ENCODE peak calls at places on chromosome 22, in four cellular contexts. Z is IMR-90, R is H1, E is H9. U is an unnamed sample.

GRCh38 chr22:31872209-31872608 is 72.1 kb upstream of the YWHAH start:
- DNase-seq in E (peak; percentile 38), R (no peak), Z (no peak), U (peak; percentile 56)

GRCh38 chr22:26722159-26722558 is 64.8 kb downstream of the MIAT start:
- DNase-seq in E (no peak), Z (peak; percentile 63), R (no peak), U (no peak)

GRCh38 chr22:28904211-28904808 is 20.9 kb downstream of the ZNRF3 start:
- DNase-seq in R (no peak), Z (peak; percentile 66), E (no peak), U (peak; percentile 60)

GRCh38 chr22:26534166-26534855 is 22.0 kb upstream of the TFIP11 start:
- DNase-seq in R (no peak), E (no peak), Z (no peak), U (no peak)

GRCh38 chr22:35506259-35506570 is 34.4 kb upstream of the RASD2 start:
- DNase-seq in Z (peak; percentile 62), E (no peak), R (no peak), U (no peak)

GRCh38 chr22:32998373-32998772 is 59.8 kb downstream of the SYN3 start:
- DNase-seq in Z (no peak), E (no peak), R (no peak), U (no peak)

GRCh38 chr22:49971232-49972162 is 10.9 kb downstream of the PIM3 start:
- DNase-seq in Z (no peak), E (peak; percentile 47), R (no peak), U (no peak)

GRCh38 chr22:36220457-36220921 is 18.8 kb downstream of the APOL2 start:
- DNase-seq in E (peak; percentile 54), R (no peak), Z (peak; percentile 59), U (peak; percentile 47)

GRCh38 chr22:20408891-20409290 is 14.9 kb downstream of the ZNF74 start:
- DNase-seq in E (no peak), R (no peak), Z (no peak), U (no peak)

GRCh38 chr22:36435516-36436415 is 45.7 kb downstream of the TXN2 start:
- DNase-seq in Z (no peak), R (no peak), E (peak; percentile 81), U (peak; percentile 88)

GRCh38 chr22:44297662-44298061 is 15.1 kb downstream of the SHISAL1 start:
- DNase-seq in R (no peak), Z (no peak), E (no peak), U (no peak)

GRCh38 chr22:42930810-42931420 is 73.8 kb upstream of the ARFGAP3 start:
- DNase-seq in Z (peak; percentile 52), E (no peak), R (no peak), U (peak; percentile 64)

GRCh38 chr22:42927966-42928365 is 70.9 kb upstream of the ARFGAP3 start:
- DNase-seq in E (no peak), Z (no peak), R (no peak), U (no peak)

GRCh38 chr22:42931421-42932196 is 74.5 kb upstream of the ARFGAP3 start:
- DNase-seq in E (no peak), R (no peak), Z (peak; percentile 18), U (no peak)

GRCh38 chr22:42928969-42929837 is 72.1 kb upstream of the ARFGAP3 start:
- DNase-seq in Z (no peak), E (no peak), R (no peak), U (no peak)

GRCh38 chr22:42929838-42930155 is 72.7 kb upstream of the ARFGAP3 start:
- DNase-seq in R (no peak), Z (no peak), E (no peak), U (no peak)
- H3K4me1 ChIP-seq in R (no peaks in the 10 kb centered on the region), Z (peaks cover 35% of the 10 kb centered on the region), E (peaks cover 2% of the 10 kb centered on the region), U (no peaks in the 10 kb centered on the region)

GRCh38 chr22:42893366-42894150 is 36.5 kb upstream of the ARFGAP3 start:
- DNase-seq in E (no peak), Z (no peak), R (no peak), U (no peak)
- H3K56ac ChIP-seq in E (no peak overlapping the region), Z (no peak overlapping the region), R (no peak overlapping the region), U (no peak overlapping the region)

GRCh38 chr22:41302016-41302767 is 867 bp downstream of the ZC3H7B start:
- DNase-seq in R (no peak), E (no peak), Z (no peak), U (peak; percentile 34)
- H4K8ac ChIP-seq in R (peak overlapping the region; percentile 63), E (no peak overlapping the region), Z (peak overlapping the region; percentile 89), U (peak overlapping the region; percentile 99)

DNA sequence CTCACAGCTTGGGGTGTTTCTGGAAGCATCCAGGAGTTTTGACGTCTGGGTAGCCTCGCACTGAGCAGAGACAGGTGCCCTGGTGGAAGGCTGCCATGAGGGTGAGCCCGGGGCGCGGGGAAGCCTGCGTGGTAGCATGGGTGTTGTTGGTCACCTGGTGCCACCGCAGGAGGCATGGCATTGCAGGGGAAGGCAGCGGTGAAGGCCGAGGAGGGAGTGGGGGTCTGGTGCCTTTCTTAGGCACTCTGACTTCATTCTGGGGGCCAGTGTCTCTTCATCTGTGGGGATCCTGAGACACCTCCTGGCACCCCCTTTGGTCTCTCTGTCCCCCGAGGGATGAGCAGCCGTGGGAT is 271.2 kb downstream of the TBC1D22A start:
- DNase-seq in Z (no peak), E (no peak), R (no peak), U (no peak)
- H3K4me1 ChIP-seq in Z (peaks cover 2% of the 10 kb centered on the region), E (no peaks in the 10 kb centered on the region), R (peaks cover 1% of the 10 kb centered on the region), U (no peaks in the 10 kb centered on the region)

U was measured in mesendoderm.